ENCODE peak calls at places on chromosomes 12 and 14, in seven cellular contexts. One of them, this sample, is unnamed.
A peak's percentile ranks its signal among the peaks of the same experiment; 100 is the strongest.

GRCh38 chr14:50082784-50083466 is 33.4 kb downstream of the VCPKMT start:
- DNase-seq in cardiac fibroblast: no peak
- DNase-seq in astrocyte: peak; percentile 68
- DNase-seq in uterus: peak; percentile 38
- DNase-seq in MM.1S: peak; percentile 82
- DNase-seq in breast epithelium: no peak
- DNase-seq in psoas muscle: no peak
- DNase-seq in this sample: no peak

GRCh38 chr12:76264617-76265016 is 83.6 kb downstream of the BBS10 start:
- DNase-seq in uterus: no peak
- DNase-seq in breast epithelium: no peak
- DNase-seq in astrocyte: no peak
- DNase-seq in cardiac fibroblast: peak; percentile 63
- DNase-seq in psoas muscle: no peak
- DNase-seq in MM.1S: no peak
- DNase-seq in this sample: no peak

GRCh38 chr12:5898874-5899273 is 46.2 kb downstream of the ANO2 start:
- DNase-seq in psoas muscle: no peak
- DNase-seq in uterus: no peak
- DNase-seq in breast epithelium: no peak
- DNase-seq in astrocyte: no peak
- DNase-seq in cardiac fibroblast: no peak
- DNase-seq in MM.1S: no peak
- DNase-seq in this sample: no peak

GRCh38 chr12:122986258-122986871 is 5.9 kb downstream of the ARL6IP4 start:
- DNase-seq in astrocyte: no peak
- DNase-seq in cardiac fibroblast: no peak
- DNase-seq in MM.1S: no peak
- DNase-seq in uterus: no peak
- DNase-seq in breast epithelium: no peak
- DNase-seq in psoas muscle: no peak
- DNase-seq in this sample: no peak

GRCh38 chr14:92613008-92613658 is 99.6 kb downstream of the RIN3 start:
- DNase-seq in MM.1S: no peak
- DNase-seq in breast epithelium: no peak
- DNase-seq in uterus: no peak
- DNase-seq in psoas muscle: no peak
- DNase-seq in astrocyte: peak; percentile 23
- DNase-seq in cardiac fibroblast: no peak
- DNase-seq in this sample: no peak

GRCh38 chr12:107875772-107876171 is 101.3 kb downstream of the ASCL4 start:
- DNase-seq in MM.1S: no peak
- DNase-seq in cardiac fibroblast: no peak
- DNase-seq in uterus: no peak
- DNase-seq in breast epithelium: no peak
- DNase-seq in psoas muscle: no peak
- DNase-seq in astrocyte: no peak
- DNase-seq in this sample: no peak

GRCh38 chr14:60317609-60318008 is 68.6 kb downstream of the PPM1A start:
- DNase-seq in uterus: no peak
- DNase-seq in cardiac fibroblast: no peak
- DNase-seq in breast epithelium: no peak
- DNase-seq in psoas muscle: no peak
- DNase-seq in astrocyte: no peak
- DNase-seq in MM.1S: no peak
- DNase-seq in this sample: no peak

GRCh38 chr12:64273527-64274403 is 51.7 kb upstream of the KICS2 start:
- DNase-seq in psoas muscle: no peak
- DNase-seq in astrocyte: no peak
- DNase-seq in MM.1S: peak; percentile 15
- DNase-seq in breast epithelium: no peak
- DNase-seq in cardiac fibroblast: peak; percentile 54
- DNase-seq in uterus: no peak
- DNase-seq in this sample: no peak

GRCh38 chr12:67457799-67458680 is 188.9 kb downstream of the CAND1 start:
- DNase-seq in psoas muscle: no peak
- DNase-seq in MM.1S: no peak
- DNase-seq in breast epithelium: no peak
- DNase-seq in uterus: no peak
- DNase-seq in astrocyte: no peak
- DNase-seq in cardiac fibroblast: peak; percentile 41
- DNase-seq in this sample: no peak

GRCh38 chr14:23183479-23183878 is at the start of gene SLC7A8:
- DNase-seq in psoas muscle: peak; percentile 30
- DNase-seq in cardiac fibroblast: no peak
- DNase-seq in uterus: peak; percentile 94
- DNase-seq in astrocyte: no peak
- DNase-seq in breast epithelium: peak; percentile 68
- DNase-seq in MM.1S: no peak
- DNase-seq in this sample: peak; percentile 34

GRCh38 chr14:95440951-95441350 is 75.5 kb downstream of the SYNE3 start:
- DNase-seq in astrocyte: no peak
- DNase-seq in MM.1S: no peak
- DNase-seq in cardiac fibroblast: peak; percentile 8
- DNase-seq in breast epithelium: no peak
- DNase-seq in psoas muscle: no peak
- DNase-seq in uterus: no peak
- DNase-seq in this sample: no peak

GRCh38 chr14:103207038-103207403 is 83.8 kb downstream of the TNFAIP2 start:
- DNase-seq in psoas muscle: peak; percentile 93
- DNase-seq in astrocyte: peak; percentile 12
- DNase-seq in uterus: peak; percentile 95
- DNase-seq in cardiac fibroblast: peak; percentile 34
- DNase-seq in breast epithelium: peak; percentile 68
- DNase-seq in MM.1S: no peak
- DNase-seq in this sample: no peak

GRCh38 chr12:12909228-12909994 is 18.0 kb downstream of the GPRC5A start:
- DNase-seq in psoas muscle: no peak
- DNase-seq in uterus: no peak
- DNase-seq in astrocyte: no peak
- DNase-seq in MM.1S: no peak
- DNase-seq in cardiac fibroblast: peak; percentile 44
- DNase-seq in breast epithelium: no peak
- DNase-seq in this sample: no peak

GRCh38 chr12:100733817-100734593 is 60.6 kb upstream of the ANO4 start:
- DNase-seq in psoas muscle: no peak
- DNase-seq in astrocyte: no peak
- DNase-seq in MM.1S: no peak
- DNase-seq in breast epithelium: no peak
- DNase-seq in uterus: no peak
- DNase-seq in cardiac fibroblast: peak; percentile 60
- DNase-seq in this sample: no peak

GRCh38 chr12:33825442-33825841 is 196.9 kb upstream of the ALG10 start:
- DNase-seq in cardiac fibroblast: no peak
- DNase-seq in MM.1S: no peak
- DNase-seq in astrocyte: no peak
- DNase-seq in breast epithelium: no peak
- DNase-seq in uterus: no peak
- DNase-seq in psoas muscle: no peak
- DNase-seq in this sample: no peak

GRCh38 chr12:25723921-25724491 is 170.9 kb upstream of the LMNTD1 start:
- DNase-seq in breast epithelium: no peak
- DNase-seq in cardiac fibroblast: peak; percentile 44
- DNase-seq in MM.1S: no peak
- DNase-seq in uterus: no peak
- DNase-seq in psoas muscle: no peak
- DNase-seq in astrocyte: peak; percentile 82
- DNase-seq in this sample: no peak

GRCh38 chr14:100911665-100912316 is 8.3 kb upstream of the RTL1 start:
- DNase-seq in uterus: no peak
- DNase-seq in breast epithelium: no peak
- DNase-seq in MM.1S: no peak
- DNase-seq in psoas muscle: no peak
- DNase-seq in astrocyte: no peak
- DNase-seq in cardiac fibroblast: no peak
- DNase-seq in this sample: no peak

GRCh38 chr14:34930591-34931069 is 52.2 kb upstream of the SRP54 start:
- DNase-seq in MM.1S: peak; percentile 45
- DNase-seq in uterus: no peak
- DNase-seq in breast epithelium: no peak
- DNase-seq in astrocyte: no peak
- DNase-seq in cardiac fibroblast: no peak
- DNase-seq in psoas muscle: no peak
- DNase-seq in this sample: no peak

GRCh38 chr12:115140981-115141380 is 457.0 kb upstream of the TBX3 start:
- DNase-seq in MM.1S: no peak
- DNase-seq in psoas muscle: no peak
- DNase-seq in cardiac fibroblast: no peak
- DNase-seq in uterus: no peak
- DNase-seq in astrocyte: no peak
- DNase-seq in breast epithelium: no peak
- DNase-seq in this sample: no peak

GRCh38 chr12:98516184-98516873 is 939 bp downstream of the TMPO start:
- DNase-seq in cardiac fibroblast: peak; percentile 90
- DNase-seq in psoas muscle: peak; percentile 53
- DNase-seq in astrocyte: peak; percentile 56
- DNase-seq in uterus: peak; percentile 78
- DNase-seq in MM.1S: peak; percentile 98
- DNase-seq in breast epithelium: no peak
- DNase-seq in this sample: peak; percentile 65
- TF ChIP-seq CTCF in cardiac fibroblast: peak; percentile 57
- TF ChIP-seq CTCF in psoas muscle: peak; percentile 64
- TF ChIP-seq CTCF in astrocyte: peak; percentile 68
- TF ChIP-seq CTCF in uterus: peak; percentile 71
- TF ChIP-seq CTCF in MM.1S: peak; percentile 65
- TF ChIP-seq CTCF in breast epithelium: peak; percentile 10
- TF ChIP-seq CTCF in this sample: peak; percentile 56

GRCh38 chr12:57270966-57271470 is 20.0 kb upstream of the STAC3 start:
- DNase-seq in breast epithelium: no peak
- DNase-seq in psoas muscle: no peak
- DNase-seq in MM.1S: no peak
- DNase-seq in cardiac fibroblast: no peak
- DNase-seq in astrocyte: no peak
- DNase-seq in uterus: no peak
- DNase-seq in this sample: no peak
- TF ChIP-seq CTCF in breast epithelium: no peak
- TF ChIP-seq CTCF in psoas muscle: peak; percentile 23
- TF ChIP-seq CTCF in MM.1S: no peak
- TF ChIP-seq CTCF in cardiac fibroblast: no peak
- TF ChIP-seq CTCF in astrocyte: no peak
- TF ChIP-seq CTCF in uterus: no peak
- TF ChIP-seq CTCF in this sample: no peak

DNA sequence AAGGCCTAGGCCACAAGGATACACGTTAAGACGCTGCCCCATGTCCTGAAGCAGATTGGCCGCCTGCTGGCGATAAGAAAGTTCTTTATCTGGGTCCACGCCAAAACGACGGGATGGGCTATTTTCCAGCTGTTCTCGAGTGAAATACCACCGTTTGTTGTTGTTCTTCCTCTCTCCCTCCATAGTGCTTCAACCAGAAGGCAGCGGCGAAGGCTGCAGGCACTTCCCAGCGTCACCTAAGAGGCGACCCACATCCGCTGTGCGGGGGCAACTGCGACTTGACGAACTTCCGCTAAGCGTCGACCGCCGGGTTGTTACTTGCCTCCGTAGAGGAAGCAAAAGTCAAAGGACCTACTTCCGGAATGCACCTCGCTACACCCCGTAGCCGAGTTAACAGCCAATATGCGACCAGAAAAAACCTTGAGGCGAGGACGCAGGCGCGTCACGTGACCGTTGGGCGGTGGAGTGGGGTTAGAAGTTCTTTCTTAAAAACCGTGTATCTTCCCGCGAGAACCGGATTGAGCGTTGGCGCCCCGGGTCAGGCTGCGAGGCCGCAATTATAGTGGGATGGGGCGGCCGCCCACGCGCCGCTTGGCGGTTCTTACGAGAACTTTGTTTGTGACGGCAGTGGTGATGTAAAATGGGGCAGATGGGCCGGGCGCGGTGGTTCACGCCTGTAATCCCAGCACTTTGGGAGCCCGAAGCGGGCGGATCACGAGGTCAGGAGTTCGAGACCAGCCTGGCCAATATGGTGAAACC is at the start of gene CCNT1:
- DNase-seq in uterus: peak; percentile 99
- DNase-seq in cardiac fibroblast: peak; percentile 100
- DNase-seq in breast epithelium: peak; percentile 99
- DNase-seq in MM.1S: peak; percentile 100
- DNase-seq in psoas muscle: peak; percentile 99
- DNase-seq in astrocyte: peak; percentile 100
- DNase-seq in this sample: peak; percentile 96
- TF ChIP-seq CTCF in uterus: peak; percentile 62
- TF ChIP-seq CTCF in cardiac fibroblast: peak; percentile 30
- TF ChIP-seq CTCF in breast epithelium: peak; percentile 65
- TF ChIP-seq CTCF in MM.1S: peak; percentile 6
- TF ChIP-seq CTCF in psoas muscle: peak; percentile 38
- TF ChIP-seq CTCF in astrocyte: no peak
- TF ChIP-seq CTCF in this sample: peak; percentile 21

GRCh38 chr12:53500119-53500775 is 836 bp upstream of the TARBP2 start:
- DNase-seq in uterus: peak; percentile 84
- DNase-seq in MM.1S: no peak
- DNase-seq in astrocyte: peak; percentile 51
- DNase-seq in cardiac fibroblast: peak; percentile 89
- DNase-seq in breast epithelium: no peak
- DNase-seq in psoas muscle: peak; percentile 74
- DNase-seq in this sample: no peak

GRCh38 chr12:53498235-53498630 is 1.0 kb downstream of the MAP3K12 start:
- DNase-seq in breast epithelium: no peak
- DNase-seq in astrocyte: no peak
- DNase-seq in cardiac fibroblast: no peak
- DNase-seq in psoas muscle: no peak
- DNase-seq in uterus: no peak
- DNase-seq in MM.1S: no peak
- DNase-seq in this sample: no peak

GRCh38 chr12:53497461-53497860 is 1.8 kb downstream of the MAP3K12 start:
- DNase-seq in psoas muscle: no peak
- DNase-seq in breast epithelium: no peak
- DNase-seq in uterus: peak; percentile 18
- DNase-seq in MM.1S: no peak
- DNase-seq in cardiac fibroblast: no peak
- DNase-seq in astrocyte: no peak
- DNase-seq in this sample: no peak

GRCh38 chr12:53500776-53501614 is at the start of gene TARBP2:
- DNase-seq in breast epithelium: peak; percentile 100
- DNase-seq in astrocyte: peak; percentile 99
- DNase-seq in MM.1S: peak; percentile 99
- DNase-seq in uterus: peak; percentile 100
- DNase-seq in cardiac fibroblast: peak; percentile 100
- DNase-seq in psoas muscle: peak; percentile 97
- DNase-seq in this sample: peak; percentile 97

DNA sequence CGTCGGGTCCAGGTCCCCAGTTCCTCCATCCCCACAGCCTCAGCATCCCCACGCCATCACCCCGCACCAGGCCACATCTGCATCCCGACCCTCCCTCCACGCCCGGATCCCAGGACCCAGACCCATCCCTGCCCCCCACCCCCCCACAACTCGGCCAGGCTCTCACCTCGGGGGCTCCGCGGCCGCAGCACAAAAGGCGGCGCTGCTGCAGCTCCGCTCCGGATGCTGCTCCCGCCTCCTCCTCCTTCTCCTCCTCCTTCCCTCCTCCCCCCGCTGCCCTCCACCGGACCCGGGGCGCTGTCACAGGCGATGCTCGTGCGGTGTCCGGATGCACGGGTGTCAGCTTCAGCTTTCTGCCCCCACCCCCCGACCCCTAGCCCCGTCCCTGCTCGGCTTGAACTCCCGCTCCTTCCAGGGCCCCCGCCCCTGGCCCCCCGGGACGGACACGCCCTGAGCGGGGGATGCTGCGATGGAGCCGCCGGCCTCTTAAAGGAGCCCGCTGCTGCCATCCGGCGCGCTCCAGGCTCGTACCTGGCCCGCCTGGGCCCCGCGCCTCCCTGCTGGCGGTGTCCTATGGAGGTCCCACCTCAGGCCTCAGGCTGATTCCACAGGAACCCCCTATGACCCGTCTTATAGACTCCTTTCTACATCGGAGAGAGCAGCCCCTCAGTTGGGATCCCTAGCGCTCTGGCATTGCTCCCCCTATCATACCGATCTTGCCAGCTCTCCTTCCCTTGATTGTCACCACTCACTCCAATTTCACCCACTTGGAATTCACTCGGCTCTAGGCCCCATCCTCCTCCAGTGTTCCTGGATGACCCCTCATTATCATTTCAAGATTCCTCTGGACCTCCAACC is at the start of gene MAP3K12:
- DNase-seq in psoas muscle: peak; percentile 72
- DNase-seq in cardiac fibroblast: peak; percentile 56
- DNase-seq in breast epithelium: no peak
- DNase-seq in MM.1S: peak; percentile 56
- DNase-seq in astrocyte: peak; percentile 39
- DNase-seq in uterus: peak; percentile 79
- DNase-seq in this sample: no peak
- TF ChIP-seq CTCF in psoas muscle: no peak
- TF ChIP-seq CTCF in cardiac fibroblast: no peak
- TF ChIP-seq CTCF in breast epithelium: no peak
- TF ChIP-seq CTCF in MM.1S: no peak
- TF ChIP-seq CTCF in astrocyte: no peak
- TF ChIP-seq CTCF in uterus: no peak
- TF ChIP-seq CTCF in this sample: no peak